ENCODE peak calls at places on chromosome X, in six cellular contexts. L is H9, C is neuronal stem cell, H is mesenchymal stem cell, V is IMR-90, D is H1. P is an unnamed sample.
A peak's percentile ranks its signal among the peaks of the same experiment; 100 is the strongest.

GRCh38 chrX:69236641-69237040 is 71.4 kb upstream of the PJA1 start:
- DNase-seq in V (no peak), H (no peak), L (no peak), C (no peak), D (no peak), P (no peak)

GRCh38 chrX:119042040-119042439 is 30.8 kb upstream of the CT47C1 start:
- DNase-seq in H (no peak), C (no peak), L (no peak), D (no peak), V (no peak), P (no peak)

GRCh38 chrX:13520931-13521330 is 48.5 kb upstream of the EGFL6 start:
- DNase-seq in V (no peak), L (no peak), H (no peak), C (no peak), D (no peak), P (peak; percentile 64)

GRCh38 chrX:24956828-24957227 is 58.9 kb downstream of the ARX start:
- DNase-seq in L (no peak), H (no peak), C (no peak), D (no peak), V (peak; percentile 19), P (peak; percentile 66)

GRCh38 chrX:13489451-13489850 is 80.0 kb upstream of the EGFL6 start:
- DNase-seq in C (no peak), D (no peak), H (peak; percentile 17), L (no peak), V (peak; percentile 38), P (no peak)

GRCh38 chrX:115367956-115368355 is 78.4 kb downstream of the LUZP4 start:
- DNase-seq in L (no peak), H (peak; percentile 34), D (no peak), C (no peak), V (peak; percentile 18), P (no peak)

GRCh38 chrX:85196319-85196718 is 47.3 kb downstream of the SATL1 start:
- DNase-seq in V (no peak), D (no peak), H (no peak), C (no peak), L (no peak), P (no peak)

GRCh38 chrX:72685810-72686465 is 28.2 kb downstream of the PHKA1 start:
- DNase-seq in D (no peak), C (no peak), L (no peak), V (peak; percentile 37), H (no peak), P (peak; percentile 84)

GRCh38 chrX:134733595-134733994 is 75.3 kb upstream of the PLAC1 start:
- DNase-seq in C (no peak), H (no peak), V (no peak), D (no peak), L (no peak), P (no peak)

GRCh38 chrX:66676990-66677389 is 38.1 kb upstream of the EDA2R start:
- DNase-seq in V (peak; percentile 69), D (no peak), H (peak; percentile 41), C (no peak), L (no peak), P (no peak)

GRCh38 chrX:5474282-5474681 is 754.4 kb downstream of the NLGN4X start:
- DNase-seq in V (no peak), L (no peak), C (no peak), D (no peak), H (no peak), P (no peak)

GRCh38 chrX:20026278-20026677 is 35.4 kb upstream of the BCLAF3 start:
- DNase-seq in D (no peak), H (peak; percentile 39), L (no peak), V (peak; percentile 60), C (no peak), P (peak; percentile 16)

GRCh38 chrX:155027509-155028066 is 944 bp downstream of the FUNDC2 start:
- DNase-seq in H (peak; percentile 88), D (no peak), C (no peak), V (peak; percentile 70), L (no peak), P (peak; percentile 48)

GRCh38 chrX:9510366-9510765 is 45.5 kb downstream of the TBL1X start:
- DNase-seq in V (no peak), D (no peak), C (no peak), H (no peak), L (no peak), P (no peak)

GRCh38 chrX:28850955-28851354 is 263.7 kb downstream of the IL1RAPL1 start:
- DNase-seq in C (no peak), V (no peak), H (no peak), L (no peak), D (no peak), P (no peak)

GRCh38 chrX:47380268-47380667 is 9.9 kb downstream of the ZNF157 start:
- DNase-seq in C (no peak), V (no peak), H (no peak), D (no peak), L (no peak), P (peak; percentile 46)

GRCh38 chrX:41303013-41303412 is 30.9 kb upstream of the DDX3X start:
- DNase-seq in C (no peak), L (no peak), D (no peak), H (no peak), V (no peak), P (no peak)

GRCh38 chrX:118226060-118226428 is 109.4 kb upstream of the KLHL13 start:
- DNase-seq in L (no peak), C (no peak), D (no peak), H (no peak), V (no peak), P (peak; percentile 42)

GRCh38 chrX:15680401-15680800 is 15.8 kb upstream of the CLTRN start:
- DNase-seq in H (peak; percentile 62), V (peak; percentile 88), L (no peak), C (no peak), D (no peak), P (no peak)

GRCh38 chrX:13013353-13014110 is 30.9 kb downstream of the FAM9C start:
- DNase-seq in L (no peak), H (peak; percentile 52), D (no peak), V (no peak), C (no peak), P (peak; percentile 33)

GRCh38 chrX:153989971-153990655 is 17.6 kb downstream of the TMEM187 start:
- DNase-seq in D (no peak), C (no peak), H (no peak), L (no peak), V (no peak), P (no peak)

GRCh38 chrX:118739577-118739976 is 12.2 kb downstream of the IL13RA1 start:
- DNase-seq in L (no peak), H (no peak), V (no peak), C (no peak), D (no peak), P (no peak)

GRCh38 chrX:12891915-12892506 is 14.4 kb upstream of the TLR8 start:
- DNase-seq in D (no peak), V (no peak), C (no peak), H (no peak), L (no peak), P (no peak)

GRCh38 chrX:15336023-15336413 is 695 bp upstream of the PIGA start:
- DNase-seq in C (no peak), L (no peak), V (peak; percentile 84), D (no peak), H (peak; percentile 90), P (peak; percentile 80)

GRCh38 chrX:148804579-148804978 is 304.2 kb downstream of the AFF2 start:
- DNase-seq in D (no peak), H (no peak), V (no peak), L (no peak), C (no peak), P (no peak)

GRCh38 chrX:103347682-103348397 is 8.5 kb upstream of the TCEAL9 start:
- DNase-seq in C (no peak), V (no peak), D (no peak), L (peak; percentile 65), H (no peak), P (no peak)
- H2AFZ ChIP-seq in C (peak overlapping the region; percentile 40), V (peak overlapping the region; percentile 46), D (no peak overlapping the region), L (no peak overlapping the region), H (no peak overlapping the region), P (no peak overlapping the region)

GRCh38 chrX:112941209-112941788 is 100.7 kb upstream of the AMOT start:
- DNase-seq in L (no peak), H (no peak), V (peak; percentile 1), D (no peak), C (no peak), P (peak; percentile 29)

GRCh38 chrX:112947981-112948380 is 107.3 kb upstream of the AMOT start:
- DNase-seq in D (no peak), V (no peak), C (no peak), L (no peak), H (no peak), P (no peak)

GRCh38 chrX:112946227-112946626 is 105.6 kb upstream of the AMOT start:
- DNase-seq in L (no peak), H (no peak), C (no peak), V (no peak), D (no peak), P (peak; percentile 61)

GRCh38 chrX:112945796-112946195 is 105.2 kb upstream of the AMOT start:
- DNase-seq in C (no peak), D (no peak), L (no peak), H (no peak), V (no peak), P (no peak)
- H4K91ac ChIP-seq in C (no peak overlapping the region), D (no peak overlapping the region), L (no peak overlapping the region), H (no peak overlapping the region), V (no peak overlapping the region), P (no peak overlapping the region)

DNA sequence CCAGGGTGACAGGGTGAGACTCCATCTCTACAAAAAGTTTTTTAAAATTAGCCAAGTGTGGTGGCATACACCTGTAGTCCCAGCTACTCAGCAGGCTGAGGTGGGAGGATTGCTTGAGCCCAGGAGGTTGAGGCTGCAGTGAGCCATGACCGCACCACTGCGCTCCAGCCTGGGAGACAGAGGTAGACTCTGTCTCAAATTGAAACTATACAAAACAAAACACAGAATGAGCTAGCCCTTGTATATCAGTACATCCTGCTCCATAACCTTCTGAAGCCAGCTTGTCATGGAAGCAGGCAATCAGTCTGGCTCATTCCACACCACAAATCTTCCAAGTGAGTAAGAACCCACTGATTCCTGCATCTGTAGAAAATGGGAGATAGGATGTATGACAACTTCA is 49.0 kb downstream of the CD99L2 start:
- DNase-seq in H (no peak), V (no peak), D (no peak), L (no peak), C (no peak), P (peak; percentile 73)
- H3K27ac ChIP-seq in H (no peak overlapping the region), V (no peak overlapping the region), D (no peak overlapping the region), L (no peak overlapping the region), C (no peak overlapping the region), P (peak overlapping the region; percentile 41)

GRCh38 chrX:38800981-38801845 is at the start of gene MID1IP1:
- DNase-seq in L (peak; percentile 95), D (peak; percentile 83), C (peak; percentile 80), H (peak; percentile 95), V (peak; percentile 89), P (peak; percentile 91)

GRCh38 chrX:38803609-38804480 is 2.6 kb downstream of the MID1IP1 start:
- DNase-seq in V (peak; percentile 34), L (peak; percentile 96), D (peak; percentile 79), C (peak; percentile 70), H (peak; percentile 83), P (peak; percentile 61)

GRCh38 chrX:38805294-38806053 is 4.2 kb downstream of the MID1IP1 start:
- DNase-seq in C (no peak), H (peak; percentile 85), V (peak; percentile 75), D (peak; percentile 47), L (peak; percentile 29), P (peak; percentile 50)

GRCh38 chrX:38804481-38805293 is 3.4 kb downstream of the MID1IP1 start:
- DNase-seq in D (peak; percentile 45), C (peak; percentile 15), H (peak; percentile 34), L (no peak), V (no peak), P (peak; percentile 36)

DNA sequence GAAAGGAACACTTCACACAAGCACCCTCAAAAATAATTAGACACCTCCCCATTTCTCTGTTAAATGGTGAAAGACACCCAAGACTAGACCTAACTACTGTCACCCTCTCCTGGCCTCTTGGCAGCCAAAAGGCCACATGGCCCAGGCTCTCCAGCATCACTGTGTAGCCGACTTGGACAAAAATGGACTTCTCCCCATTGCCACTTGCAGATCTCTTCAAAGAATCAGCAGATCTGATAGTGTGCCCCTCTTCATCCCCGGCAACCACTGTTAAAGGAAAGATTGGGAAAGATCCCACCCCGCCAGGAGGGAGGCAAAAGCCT is 2.0 kb downstream of the MID1IP1 start:
- DNase-seq in C (no peak), H (no peak), L (no peak), V (no peak), D (no peak), P (no peak)
- H2AFZ ChIP-seq in C (no peak overlapping the region), H (no peak overlapping the region), L (no peak overlapping the region), V (peak overlapping the region; percentile 85), D (no peak overlapping the region), P (peak overlapping the region; percentile 41)